ENCODE peak calls at places on chromosomes 13 and 19, in seven cellular contexts. K, U, S, Q, F, P and G are unnamed samples.

GRCh38 chr19:7914099-7914498 is 531 bp upstream of the TGFBR3L start:
- DNase-seq in F (no peak), S (no peak), P (no peak), Q (no peak), U (no peak), K (no peak), G (no peak)

GRCh38 chr13:27354379-27354778 is 70.0 kb upstream of the GTF3A start:
- DNase-seq in P (peak), F (peak), Q (no peak), K (no peak), U (peak), S (no peak), G (no peak)

GRCh38 chr19:45403781-45404556 is 900 bp downstream of the PPP1R13L start:
- DNase-seq in K (peak), P (peak), S (peak), U (no peak), F (no peak), Q (peak), G (peak)

GRCh38 chr19:1568320-1569019 is at the start of gene MEX3D:
- DNase-seq in S (peak), Q (peak), U (peak), F (peak), P (peak), K (peak), G (peak)

GRCh38 chr19:43639507-43640423 is at the start of gene CADM4:
- DNase-seq in S (peak), P (no peak), F (no peak), U (no peak), Q (peak), K (peak), G (peak)

GRCh38 chr19:57637379-57637778 is 4.4 kb downstream of the ZNF211 start:
- DNase-seq in K (no peak), Q (no peak), P (no peak), S (no peak), U (no peak), F (no peak), G (no peak)

GRCh38 chr19:15680478-15680877 is 7.6 kb downstream of the CYP4F12 start:
- DNase-seq in Q (no peak), U (no peak), P (no peak), F (no peak), K (no peak), S (no peak), G (no peak)

GRCh38 chr19:49930483-49931011 is 1.2 kb upstream of the NUP62 start:
- DNase-seq in P (no peak), U (no peak), F (peak), S (no peak), K (peak), Q (peak), G (no peak)

GRCh38 chr19:42250249-42250665 is 4.7 kb downstream of the ERF start:
- DNase-seq in Q (no peak), F (no peak), U (no peak), P (no peak), S (no peak), K (no peak), G (no peak)

GRCh38 chr13:82803341-82803740 is 1078.9 kb downstream of the SLITRK1 start:
- DNase-seq in F (peak), U (no peak), Q (no peak), P (no peak), K (no peak), S (no peak), G (no peak)

GRCh38 chr13:102892504-102892903 is 46.7 kb downstream of the ERCC5 start:
- DNase-seq in F (no peak), S (no peak), P (no peak), U (no peak), Q (no peak), K (no peak), G (no peak)

GRCh38 chr19:1236566-1236965 is 1.2 kb downstream of the CBARP start:
- DNase-seq in Q (no peak), U (no peak), F (no peak), P (no peak), K (no peak), S (no peak), G (no peak)

GRCh38 chr19:49020342-49020741 is 3.5 kb upstream of the LHB start:
- DNase-seq in F (no peak), Q (no peak), K (no peak), S (no peak), P (no peak), U (no peak), G (no peak)

GRCh38 chr13:78497702-78498319 is 105.5 kb downstream of the POU4F1 start:
- DNase-seq in P (no peak), Q (no peak), K (no peak), U (no peak), S (no peak), F (no peak), G (no peak)

GRCh38 chr13:105410602-105411001 is 1124.9 kb downstream of the EFNB2 start:
- DNase-seq in K (no peak), S (peak), P (peak), Q (no peak), U (peak), F (peak), G (no peak)

GRCh38 chr13:60765700-60766411 is 368.8 kb downstream of the TDRD3 start:
- DNase-seq in P (no peak), U (no peak), Q (no peak), F (peak), K (no peak), S (no peak), G (no peak)

GRCh38 chr19:41871573-41872383 is 5.3 kb upstream of the CD79A start:
- DNase-seq in P (no peak), Q (no peak), F (no peak), S (peak), K (peak), U (no peak), G (peak)

GRCh38 chr13:19836472-19836871 is 27.0 kb downstream of the ZMYM5 start:
- DNase-seq in P (peak), S (no peak), U (peak), K (no peak), F (peak), Q (no peak), G (no peak)

GRCh38 chr13:113117335-113117872 is 5.2 kb upstream of the F10 start:
- DNase-seq in F (no peak), K (no peak), P (no peak), Q (no peak), U (no peak), S (no peak), G (no peak)

GRCh38 chr13:99031725-99032298 is 53.9 kb upstream of the DOCK9 start:
- DNase-seq in U (no peak), F (no peak), Q (peak), P (no peak), S (no peak), K (no peak), G (no peak)

GRCh38 chr13:109012115-109012514 is 382.7 kb downstream of the MYO16 start:
- DNase-seq in Q (no peak), P (no peak), K (no peak), F (no peak), U (no peak), S (no peak), G (no peak)

GRCh38 chr13:50125556-50126377 is 110.5 kb downstream of the KCNRG start:
- DNase-seq in K (peak), Q (peak), P (peak), F (peak), S (peak), U (peak), G (peak)

GRCh38 chr13:43880930-43881329 is 1.2 kb downstream of the LACC1 start:
- DNase-seq in Q (no peak), P (peak), K (no peak), F (peak), U (no peak), S (no peak), G (no peak)

GRCh38 chr19:16315825-16316505 is 8.7 kb upstream of the KLF2 start:
- DNase-seq in Q (peak), K (no peak), F (peak), U (peak), S (no peak), P (peak), G (no peak)

GRCh38 chr19:1467512-1468273 is 11.3 kb downstream of the C19orf25 start:
- DNase-seq in S (no peak), U (no peak), Q (no peak), P (no peak), F (no peak), K (no peak), G (no peak)

GRCh38 chr13:99969934-99970760 is 1.4 kb downstream of the ZIC5 start:
- DNase-seq in K (peak), S (no peak), U (no peak), F (no peak), Q (no peak), P (peak), G (no peak)

GRCh38 chr19:47628058-47628771 is 19.3 kb downstream of the BICRA start:
- DNase-seq in P (no peak), U (no peak), S (no peak), F (no peak), Q (no peak), K (no peak), G (no peak)

GRCh38 chr13:73449258-73449657 is 390.5 kb downstream of the KLF5 start:
- DNase-seq in Q (peak), P (peak), F (peak), U (peak), K (no peak), S (no peak), G (no peak)

GRCh38 chr13:28355046-28355821 is 139.7 kb downstream of the FLT1 start:
- DNase-seq in K (no peak), F (peak), S (no peak), P (no peak), Q (no peak), U (no peak), G (no peak)

GRCh38 chr13:48731957-48732569 is 78.3 kb downstream of the CYSLTR2 start:
- DNase-seq in P (peak), F (no peak), U (no peak), S (peak), Q (no peak), K (peak), G (peak)

GRCh38 chr13:97432232-97432916 is 1.6 kb upstream of the RAP2A start:
- DNase-seq in P (no peak), Q (no peak), F (no peak), U (no peak), K (no peak), S (no peak), G (no peak)

GRCh38 chr19:14556662-14557188 is 15.1 kb downstream of the NDUFB7 start:
- DNase-seq in U (peak), S (peak), P (peak), K (peak), F (peak), Q (peak), G (peak)

GRCh38 chr19:35915508-35915907 is 7.4 kb upstream of the TYROBP start:
- DNase-seq in F (no peak), P (no peak), U (no peak), K (no peak), S (no peak), Q (no peak), G (no peak)